ENCODE peak calls at places on chromosomes 11 and 22, in nine cellular contexts. S is activated CD4-positive, alpha-beta T cell treated with anti-CD3 and anti-CD28 coated beads, Interleukin-2, amount 50 U/mL, for 4 hours; O is upper lobe of right lung; N is activated naive CD4-positive, alpha-beta T cell treated with anti-CD3 and anti-CD28 coated beads, Interleukin-2, amount 50 U/mL, for 16 hours; D is stimulated activated CD8-positive, alpha-beta memory T cell treated with anti-CD3 and anti-CD28 coated beads, Interleukin-7, amount 100 ng/mL, for 1 hour; J is LHCN-M2; Y is NT2/D1; I is tibial artery; Z is stromal cell of bone marrow. P is an unnamed sample.

GRCh38 chr11:123057604-123058305 is 4.2 kb downstream of the HSPA8 start:
- DNase-seq in S (no peak), O (no peak), N (no peak), D (no peak), J (no peak), Y (no peak), I (no peak), Z (no peak), P (no peak)

GRCh38 chr11:45551181-45551580 is 114.2 kb downstream of the CHST1 start:
- DNase-seq in S (no peak), O (no peak), N (no peak), D (no peak), J (no peak), Y (no peak), I (no peak), Z (no peak), P (no peak)

GRCh38 chr11:57283231-57283990 is 41.3 kb downstream of the TNKS1BP1 start:
- DNase-seq in S (no peak), O (no peak), N (no peak), D (no peak), J (no peak), Y (peak), I (no peak), Z (no peak), P (no peak)

GRCh38 chr11:76659672-76660532 is 10.6 kb downstream of the LRRC32 start:
- DNase-seq in S (no peak), O (peak), N (no peak), D (no peak), J (no peak), Y (no peak), I (peak), Z (no peak), P (no peak)

GRCh38 chr11:59574467-59574866 is 41.1 kb downstream of the OSBP start:
- DNase-seq in S (no peak), O (no peak), N (no peak), D (no peak), J (no peak), Y (no peak), I (no peak), Z (peak), P (no peak)

GRCh38 chr11:83865636-83866461 is 579.7 kb upstream of the CCDC90B start:
- DNase-seq in S (no peak), O (no peak), N (no peak), D (no peak), J (no peak), Y (no peak), I (no peak), Z (peak), P (no peak)

GRCh38 chr22:34427841-34428240 is 507.6 kb upstream of the LARGE1 start:
- DNase-seq in S (no peak), O (no peak), N (no peak), D (no peak), J (no peak), Y (no peak), I (no peak), Z (no peak), P (no peak)

GRCh38 chr11:2663506-2663905 is 36.3 kb downstream of the KCNQ1OT1 start:
- DNase-seq in S (no peak), O (no peak), N (no peak), D (no peak), J (no peak), Y (no peak), I (no peak), Z (no peak), P (no peak)

GRCh38 chr22:19065298-19065859 is 56.8 kb downstream of the DGCR2 start:
- DNase-seq in S (no peak), O (no peak), N (no peak), D (no peak), J (no peak), Y (no peak), I (no peak), Z (no peak), P (peak)

GRCh38 chr22:23180301-23180892 is at the start of gene BCR:
- DNase-seq in S (peak), O (peak), N (peak), D (peak), J (peak), Y (no peak), I (peak), Z (peak), P (no peak)

GRCh38 chr11:3641701-3642070 is at the start of gene ART5:
- DNase-seq in S (no peak), O (no peak), N (no peak), D (no peak), J (no peak), Y (no peak), I (no peak), Z (no peak), P (no peak)

GRCh38 chr11:79397252-79397651 is 43.6 kb downstream of the TENM4 start:
- DNase-seq in S (no peak), O (no peak), N (no peak), D (no peak), J (peak), Y (no peak), I (no peak), Z (no peak), P (no peak)

GRCh38 chr11:17046690-17047089 is 30.8 kb downstream of the RPS13 start:
- DNase-seq in S (no peak), O (no peak), N (no peak), D (no peak), J (no peak), Y (no peak), I (no peak), Z (no peak), P (no peak)

GRCh38 chr22:37199839-37200161 is 11.8 kb upstream of the C1QTNF6 start:
- DNase-seq in S (no peak), O (no peak), N (no peak), D (no peak), J (no peak), Y (no peak), I (no peak), Z (no peak), P (no peak)